ENCODE peak calls at places on chromosomes 2 and 18, in seven cellular contexts. I is neuronal stem cell, F is mesenchymal stem cell, S is H9, O is IMR-90, A is trophoblast cell, G is H1. J is an unnamed sample.

GRCh38 chr2:177075254-177075653 is 137.3 kb upstream of the HNRNPA3 start:
- DNase-seq in G (no peak), A (peak), F (no peak), O (no peak), S (no peak), I (no peak), J (no peak)

GRCh38 chr2:84906900-84907714 is 1.7 kb downstream of the TMSB10 start:
- DNase-seq in O (peak), I (peak), A (peak), G (no peak), S (peak), F (peak), J (peak)

GRCh38 chr2:108412995-108413726 is 35.4 kb downstream of the SULT1C4 start:
- DNase-seq in A (peak), F (peak), O (peak), G (no peak), S (no peak), I (no peak), J (no peak)

GRCh38 chr2:112092286-112093041 is 37.4 kb downstream of the TMEM87B start:
- DNase-seq in S (no peak), O (peak), I (no peak), F (peak), A (peak), G (no peak), J (peak)

GRCh38 chr2:241234066-241234790 is 45.8 kb downstream of the ANO7 start:
- DNase-seq in I (no peak), G (no peak), A (no peak), O (no peak), S (no peak), F (no peak), J (no peak)

GRCh38 chr2:215360596-215360995 is 48.7 kb downstream of the ATIC start:
- DNase-seq in O (no peak), S (no peak), A (peak), F (no peak), I (no peak), G (no peak), J (no peak)

GRCh38 chr2:232941912-232942595 is 71.0 kb downstream of the NGEF start:
- DNase-seq in S (no peak), G (no peak), F (no peak), O (no peak), I (no peak), A (no peak), J (no peak)

GRCh38 chr2:40369619-40370397 is 82.1 kb downstream of the SLC8A1 start:
- DNase-seq in S (no peak), F (no peak), A (no peak), O (peak), I (no peak), G (no peak), J (no peak)

GRCh38 chr2:290090-290722 is 2.3 kb upstream of the ALKAL2 start:
- DNase-seq in O (peak), I (peak), A (peak), G (no peak), S (peak), F (peak), J (peak)

GRCh38 chr18:3773303-3773702 is 323.3 kb downstream of the TGIF1 start:
- DNase-seq in S (no peak), A (no peak), G (no peak), F (no peak), O (peak), I (no peak), J (no peak)

GRCh38 chr2:129188451-129188850 is 791.0 kb upstream of the RAB6C start:
- DNase-seq in A (no peak), F (no peak), G (no peak), I (no peak), S (no peak), O (no peak), J (no peak)

GRCh38 chr2:85418132-85419008 is at the start of gene SH2D6:
- DNase-seq in S (peak), I (peak), G (no peak), A (peak), F (peak), O (peak), J (peak)

GRCh38 chr2:62999905-63000304 is 50.7 kb upstream of the OTX1 start:
- DNase-seq in A (no peak), S (no peak), G (no peak), F (no peak), O (no peak), I (no peak), J (no peak)

GRCh38 chr2:121080013-121080772 is 204.8 kb downstream of the TFCP2L1 start:
- DNase-seq in I (peak), G (no peak), O (peak), A (peak), S (peak), F (peak), J (peak)

GRCh38 chr2:37324786-37325624 is at the start of gene PRKD3:
- DNase-seq in S (peak), A (peak), G (no peak), O (peak), F (peak), I (no peak), J (peak)

GRCh38 chr2:34107811-34108210 is 508.7 kb upstream of the FAM98A start:
- DNase-seq in F (no peak), A (no peak), I (no peak), S (no peak), O (no peak), G (no peak), J (no peak)

GRCh38 chr2:85504434-85505261 is 34.3 kb upstream of the MAT2A start:
- DNase-seq in I (no peak), F (peak), O (peak), A (peak), S (no peak), G (no peak), J (no peak)

GRCh38 chr2:159035790-159036411 is 67.5 kb downstream of the TANC1 start:
- DNase-seq in G (peak), S (peak), A (peak), I (no peak), O (peak), F (peak), J (peak)

GRCh38 chr18:40531061-40531460 is 1424.0 kb upstream of the PIK3C3 start:
- DNase-seq in S (no peak), F (peak), G (no peak), O (peak), I (no peak), A (no peak), J (peak)

GRCh38 chr2:146982393-146982846 is 862.4 kb upstream of the ACVR2A start:
- DNase-seq in F (peak), A (peak), I (no peak), S (no peak), O (peak), G (no peak), J (no peak)

GRCh38 chr2:95667480-95667879 is 75.7 kb downstream of the TRIM43 start:
- DNase-seq in O (no peak), S (no peak), I (no peak), A (no peak), G (no peak), F (no peak), J (no peak)
- H2BK120ac ChIP-seq in O (no peak), S (no peak), I (no peak), A (no peak), G (no peak), F (no peak), J (no peak)

GRCh38 chr2:12819721-12820120 is 103.0 kb downstream of the TRIB2 start:
- DNase-seq in F (peak), A (peak), I (no peak), G (no peak), S (no peak), O (peak), J (no peak)

GRCh38 chr2:12817870-12818269 is 101.1 kb downstream of the TRIB2 start:
- DNase-seq in O (no peak), G (no peak), S (no peak), A (no peak), F (no peak), I (no peak), J (no peak)

GRCh38 chr2:12819098-12819465 is 102.3 kb downstream of the TRIB2 start:
- DNase-seq in O (peak), F (peak), A (peak), I (no peak), G (no peak), S (no peak), J (peak)

GRCh38 chr2:12816379-12817306 is 99.9 kb downstream of the TRIB2 start:
- DNase-seq in I (no peak), O (peak), F (peak), A (peak), S (no peak), G (no peak), J (no peak)

DNA sequence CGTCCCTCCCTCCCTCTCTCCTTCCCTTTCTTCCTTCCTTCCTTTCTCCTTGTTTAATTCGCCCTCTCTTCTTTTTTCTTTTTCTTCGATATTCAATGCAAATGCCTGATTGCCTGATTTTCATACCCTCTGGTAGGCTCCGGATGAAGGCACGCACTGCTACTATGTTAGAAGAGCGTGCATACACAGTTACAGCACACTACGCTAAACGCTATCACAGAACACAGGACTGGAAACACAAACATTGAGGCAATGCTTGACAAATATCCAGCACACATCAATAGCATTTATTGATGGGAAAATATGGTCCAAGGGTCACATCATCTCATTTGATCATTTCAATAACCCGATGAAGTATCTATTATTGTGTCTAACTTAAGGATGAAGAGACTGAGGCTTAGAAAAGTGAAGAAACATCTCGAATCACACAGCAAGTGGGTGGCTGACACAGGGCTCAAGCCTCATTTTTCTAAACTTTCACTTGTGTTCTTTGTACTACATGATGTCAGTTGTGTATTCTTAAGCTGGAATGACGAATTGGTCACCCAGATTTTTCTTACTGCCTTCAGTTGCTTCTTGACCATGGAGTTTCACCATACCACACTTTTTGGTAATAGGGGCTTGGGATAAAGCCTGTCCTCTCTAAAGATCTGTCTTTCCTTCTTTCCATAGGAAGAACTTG is 101.8 kb downstream of the TRIB2 start:
- DNase-seq in G (no peak), O (no peak), I (no peak), A (no peak), S (no peak), F (no peak), J (no peak)
- H3K9ac ChIP-seq in G (no peak), O (no peak), I (no peak), A (no peak), S (no peak), F (peak), J (no peak)

GRCh38 chr2:3192920-3193319 is 184.7 kb downstream of the EIPR1 start:
- DNase-seq in S (no peak), I (no peak), G (no peak), F (no peak), O (no peak), A (no peak), J (no peak)
- H2BK120ac ChIP-seq in S (no peak), I (no peak), G (no peak), F (no peak), O (no peak), A (no peak), J (no peak)

GRCh38 chr2:67626076-67626475 is 228.9 kb downstream of the ETAA1 start:
- DNase-seq in I (no peak), G (no peak), F (no peak), A (no peak), O (no peak), S (no peak), J (no peak)
- H3K9ac ChIP-seq in I (no peak), G (no peak), F (peak), A (no peak), O (no peak), S (no peak), J (no peak)

GRCh38 chr18:60980422-60981005 is 352.7 kb upstream of the CDH20 start:
- DNase-seq in I (no peak), A (no peak), S (peak), O (no peak), G (no peak), F (no peak), J (no peak)
- H2BK120ac ChIP-seq in I (no peak), A (no peak), S (no peak), O (no peak), G (no peak), F (peak), J (no peak)

DNA sequence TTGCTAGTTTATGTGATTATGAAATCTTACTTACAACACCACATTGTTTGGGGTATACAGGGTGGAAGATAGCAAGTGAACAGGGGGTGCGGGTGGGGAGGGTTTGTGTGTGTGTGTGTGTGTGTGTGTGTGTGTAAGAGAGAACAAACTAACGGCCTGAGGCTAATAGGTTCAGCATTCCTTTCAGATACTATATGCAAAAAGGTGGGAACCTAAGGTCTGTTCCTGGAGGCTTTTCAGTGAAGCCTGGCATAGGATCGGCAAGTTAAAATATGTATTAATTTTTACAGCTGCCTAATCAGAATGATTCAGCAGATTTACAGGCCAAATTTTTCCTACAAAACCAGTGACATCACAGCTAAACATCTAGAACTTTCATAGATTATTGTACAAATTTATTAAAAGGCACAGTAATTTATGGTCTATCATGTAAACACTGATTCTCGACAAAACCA is 7.6 kb upstream of the SPDYA start:
- DNase-seq in A (no peak), O (peak), I (no peak), F (peak), G (no peak), S (no peak), J (peak)
- H3K9ac ChIP-seq in A (no peak), O (peak), I (no peak), F (peak), G (no peak), S (no peak), J (no peak)

GRCh38 chr2:78416625-78417300 is 608.7 kb upstream of the REG3G start:
- DNase-seq in F (no peak), O (no peak), S (no peak), A (no peak), G (no peak), I (no peak), J (no peak)

GRCh38 chr2:78407960-78408794 is 617.3 kb upstream of the REG3G start:
- DNase-seq in I (no peak), A (no peak), F (no peak), S (no peak), G (no peak), O (no peak), J (no peak)

GRCh38 chr2:78408795-78409118 is 616.7 kb upstream of the REG3G start:
- DNase-seq in S (no peak), A (no peak), O (no peak), I (no peak), G (no peak), F (no peak), J (no peak)

GRCh38 chr2:78411284-78411683 is 614.2 kb upstream of the REG3G start:
- DNase-seq in G (no peak), O (no peak), I (no peak), S (no peak), F (no peak), A (no peak), J (no peak)
- H2BK120ac ChIP-seq in G (no peak), O (no peak), I (no peak), S (no peak), F (no peak), A (no peak), J (no peak)

GRCh38 chr18:79640875-79641274 is 38.7 kb upstream of the CTDP1 start:
- DNase-seq in I (no peak), G (no peak), S (peak), O (no peak), A (no peak), F (no peak), J (no peak)

GRCh38 chr18:79637181-79637920 is 42.3 kb upstream of the CTDP1 start:
- DNase-seq in O (no peak), F (no peak), G (no peak), A (no peak), I (no peak), S (peak), J (no peak)

GRCh38 chr18:79637921-79638855 is 41.4 kb upstream of the CTDP1 start:
- DNase-seq in A (no peak), G (no peak), I (no peak), F (no peak), S (peak), O (no peak), J (no peak)

GRCh38 chr18:79640064-79640672 is 39.4 kb upstream of the CTDP1 start:
- DNase-seq in I (no peak), O (no peak), A (no peak), S (peak), G (no peak), F (no peak), J (no peak)

GRCh38 chr18:79639072-79639829 is 40.4 kb upstream of the CTDP1 start:
- DNase-seq in O (no peak), A (no peak), I (no peak), S (peak), G (no peak), F (no peak), J (peak)
- H3K9ac ChIP-seq in O (no peak), A (no peak), I (no peak), S (no peak), G (no peak), F (no peak), J (no peak)

J was measured in mesendoderm.